ENCODE peak calls at places on chromosomes 16 and 17, in four cellular contexts. M is H9, B is mesendoderm, O is H1. J is an unnamed sample.

GRCh38 chr16:88068476-88069396 is 117.5 kb downstream of the BANP start:
- DNase-seq in M (no peak), B (no peak), O (no peak), J (no peak)

GRCh38 chr17:30858556-30859250 is 26.9 kb downstream of the ATAD5 start:
- DNase-seq in M (no peak), B (no peak), O (no peak), J (peak)

GRCh38 chr17:41634639-41635038 is 10.3 kb upstream of the KRT17 start:
- DNase-seq in M (no peak), B (no peak), O (no peak), J (no peak)

GRCh38 chr16:72091217-72091616 is 2.2 kb downstream of the TXNL4B start:
- DNase-seq in M (no peak), B (no peak), O (no peak), J (no peak)

GRCh38 chr17:65918450-65918849 is 273.5 kb downstream of the CEP112 start:
- DNase-seq in M (no peak), B (no peak), O (no peak), J (no peak)

GRCh38 chr16:85969591-85969990 is 70.6 kb downstream of the IRF8 start:
- DNase-seq in M (no peak), B (peak), O (no peak), J (peak)

GRCh38 chr17:6427284-6427781 is 7.6 kb downstream of the AIPL1 start:
- DNase-seq in M (no peak), B (no peak), O (no peak), J (peak)

GRCh38 chr16:66590322-66590721 is 11.1 kb downstream of the CMTM2 start:
- DNase-seq in M (no peak), B (no peak), O (no peak), J (no peak)

GRCh38 chr17:75758131-75758905 is 6.7 kb downstream of the GALK1 start:
- DNase-seq in M (peak), B (peak), O (no peak), J (no peak)

GRCh38 chr16:53629151-53629550 is 74.5 kb downstream of the RPGRIP1L start:
- DNase-seq in M (no peak), B (no peak), O (no peak), J (no peak)

GRCh38 chr16:86751081-86752030 is 173.0 kb downstream of the FOXL1 start:
- DNase-seq in M (no peak), B (no peak), O (no peak), J (peak)

GRCh38 chr16:55082594-55082982 is 151.9 kb downstream of the IRX5 start:
- DNase-seq in M (no peak), B (no peak), O (no peak), J (no peak)

GRCh38 chr17:7124923-7125322 is 10.3 kb upstream of the ASGR2 start:
- DNase-seq in M (no peak), B (no peak), O (no peak), J (no peak)

GRCh38 chr17:6676802-6677157 is 25.2 kb downstream of the C17orf100 start:
- DNase-seq in M (no peak), B (no peak), O (no peak), J (no peak)

GRCh38 chr17:71846561-71846960 is 274.3 kb upstream of the SOX9 start:
- DNase-seq in M (no peak), B (no peak), O (no peak), J (no peak)

GRCh38 chr16:30535777-30536190 is 1.1 kb upstream of the ZNF747 start:
- DNase-seq in M (peak), B (peak), O (peak), J (peak)

GRCh38 chr17:76519048-76519614 is 17.9 kb upstream of the RHBDF2 start:
- DNase-seq in M (no peak), B (no peak), O (no peak), J (no peak)

GRCh38 chr17:76032073-76032779 is 5.1 kb upstream of the EVPL start:
- DNase-seq in M (no peak), B (no peak), O (no peak), J (no peak)

GRCh38 chr17:51818777-51819176 is 339.7 kb downstream of the CA10 start:
- DNase-seq in M (no peak), B (no peak), O (no peak), J (no peak)

GRCh38 chr17:72069744-72070143 is 51.1 kb upstream of the SOX9 start:
- DNase-seq in M (no peak), B (no peak), O (no peak), J (no peak)

GRCh38 chr16:11112723-11113348 is 143.2 kb downstream of the SOCS1 start:
- DNase-seq in M (no peak), B (no peak), O (no peak), J (no peak)

GRCh38 chr16:2814757-2815298 is 2.2 kb upstream of the PRSS21 start:
- DNase-seq in M (no peak), B (no peak), O (no peak), J (no peak)

DNA sequence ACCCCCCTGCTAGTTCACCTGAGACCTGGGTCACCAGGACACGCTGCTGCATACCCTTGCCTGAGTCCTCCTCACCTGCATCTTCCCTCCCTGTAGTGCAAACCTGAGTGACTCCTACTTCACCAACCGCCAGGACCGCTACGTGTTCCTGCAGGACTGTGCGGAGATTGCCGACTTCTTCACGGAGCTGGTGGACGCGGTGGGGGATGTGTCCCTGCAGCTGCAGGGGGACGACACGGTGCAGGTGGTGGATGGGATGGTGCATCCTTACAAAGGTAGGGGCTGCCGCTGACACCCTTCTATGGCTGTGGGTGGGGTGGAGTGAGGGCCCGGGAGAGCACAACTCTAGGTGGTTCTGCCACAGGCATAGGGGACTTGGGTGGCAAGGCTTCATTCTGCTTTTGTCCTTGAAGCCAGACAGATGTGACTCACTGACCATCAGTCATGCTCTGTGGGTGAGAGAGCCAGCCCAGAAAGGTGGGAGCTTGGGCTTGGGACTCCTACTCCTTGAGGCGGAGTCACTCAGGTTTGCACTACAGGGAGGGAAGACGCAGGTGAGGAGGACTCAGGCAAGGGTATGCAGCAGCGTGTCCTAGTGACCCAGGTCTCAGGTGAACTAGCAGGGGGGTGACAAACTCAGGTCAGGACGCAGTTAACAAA is 22.3 kb downstream of the PGS1 start:
- DNase-seq in M (no peak), B (no peak), O (no peak), J (no peak)
- H4K5ac ChIP-seq in M (no peak), B (no peak), O (no peak), J (no peak)

DNA sequence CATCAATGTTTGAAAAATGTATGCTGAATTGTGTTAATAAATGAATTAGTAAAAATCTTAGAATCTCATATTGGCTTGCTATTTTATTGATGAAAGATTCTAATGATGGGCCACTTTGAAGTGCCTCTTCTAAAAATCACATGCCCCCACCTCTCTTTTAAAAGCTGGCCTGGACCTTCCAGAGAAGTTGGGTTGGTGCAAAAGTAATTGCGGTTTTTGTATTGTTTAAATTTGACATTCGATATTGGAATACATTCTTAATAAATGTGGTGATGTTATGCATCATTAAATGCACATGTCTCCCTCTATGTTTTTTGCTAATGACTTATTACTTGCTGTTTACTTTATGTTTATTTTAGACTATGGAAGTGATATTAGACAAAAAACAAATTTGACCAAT is 314.6 kb upstream of the C16orf82 start:
- DNase-seq in M (no peak), B (no peak), O (no peak), J (no peak)
- H4K5ac ChIP-seq in M (no peak), B (no peak), O (no peak), J (no peak)

GRCh38 chr16:81353895-81354294 is 39.1 kb downstream of the GAN start:
- DNase-seq in M (no peak), B (no peak), O (no peak), J (no peak)

GRCh38 chr16:81350306-81350615 is 35.5 kb downstream of the GAN start:
- DNase-seq in M (no peak), B (peak), O (no peak), J (peak)

GRCh38 chr16:81347425-81347824 is 32.7 kb downstream of the GAN start:
- DNase-seq in M (no peak), B (no peak), O (no peak), J (no peak)

GRCh38 chr16:81349608-81350305 is 35.0 kb downstream of the GAN start:
- DNase-seq in M (no peak), B (no peak), O (no peak), J (peak)
- H4K5ac ChIP-seq in M (no peak), B (no peak), O (no peak), J (no peak)

GRCh38 chr17:2055494-2056220 is 754 bp downstream of the HIC1 start:
- DNase-seq in M (no peak), B (no peak), O (no peak), J (peak)
- H4K5ac ChIP-seq in M (no peak), B (no peak), O (no peak), J (peak)

GRCh38 chr17:73855933-73856332 is 211.7 kb upstream of the SDK2 start:
- DNase-seq in M (no peak), B (no peak), O (no peak), J (no peak)
- H4K5ac ChIP-seq in M (no peak), B (no peak), O (no peak), J (no peak)

GRCh38 chr16:80564394-80564793 is 23.6 kb downstream of the DYNLRB2 start:
- DNase-seq in M (no peak), B (no peak), O (no peak), J (no peak)
- H4K5ac ChIP-seq in M (no peak), B (no peak), O (no peak), J (no peak)